ENCODE peak calls at places on chromosome 13, in ten cellular contexts. J, K, M, B, E, A, N, G, R and U are unnamed samples.
A peak's percentile ranks its signal among the peaks of the same experiment; 100 is the strongest.

GRCh38 chr13:21149568-21149967 is 26.8 kb downstream of the SKA3 start:
- DNase-seq in J (no peak), K (no peak), M (no peak), B (no peak), E (no peak), A (peak; percentile 37), N (no peak), G (no peak), R (no peak), U (no peak)

GRCh38 chr13:45627656-45628055 is 12.1 kb upstream of the ERICH6B start:
- DNase-seq in J (no peak), K (no peak), M (no peak), B (no peak), E (no peak), A (no peak), N (no peak), G (no peak), R (no peak), U (no peak)

GRCh38 chr13:78022164-78022877 is 103.7 kb upstream of the EDNRB start:
- DNase-seq in J (peak; percentile 31), K (no peak), M (no peak), B (no peak), E (no peak), A (no peak), N (no peak), G (no peak), R (peak; percentile 69), U (no peak)

GRCh38 chr13:51261610-51262249 is 39.5 kb downstream of the FAM124A start:
- DNase-seq in J (no peak), K (no peak), M (no peak), B (no peak), E (no peak), A (no peak), N (no peak), G (no peak), R (no peak), U (no peak)

GRCh38 chr13:45522571-45522970 is 57.8 kb downstream of the COG3 start:
- DNase-seq in J (peak; percentile 29), K (no peak), M (no peak), B (no peak), E (peak; percentile 90), A (no peak), N (no peak), G (no peak), R (no peak), U (no peak)

GRCh38 chr13:85366759-85367417 is 432.3 kb downstream of the SLITRK6 start:
- DNase-seq in J (no peak), K (no peak), M (no peak), B (no peak), E (peak; percentile 75), A (no peak), N (no peak), G (no peak), R (no peak), U (no peak)

GRCh38 chr13:73394066-73394465 is 335.3 kb downstream of the KLF5 start:
- DNase-seq in J (no peak), K (no peak), M (no peak), B (no peak), E (no peak), A (no peak), N (no peak), G (no peak), R (no peak), U (no peak)

GRCh38 chr13:29507356-29507755 is 88.1 kb downstream of the SLC7A1 start:
- DNase-seq in J (no peak), K (no peak), M (no peak), B (no peak), E (no peak), A (no peak), N (no peak), G (no peak), R (peak; percentile 26), U (no peak)

GRCh38 chr13:40271511-40271910 is 394.9 kb downstream of the FOXO1 start:
- DNase-seq in J (no peak), K (peak; percentile 31), M (no peak), B (peak; percentile 44), E (no peak), A (no peak), N (peak; percentile 43), G (no peak), R (no peak), U (no peak)

GRCh38 chr13:64758520-64758919 is 2471.6 kb downstream of the PCDH9 start:
- DNase-seq in J (no peak), K (no peak), M (no peak), B (no peak), E (peak; percentile 11), A (no peak), N (no peak), G (no peak), R (no peak), U (no peak)

GRCh38 chr13:74219571-74219970 is 85.4 kb upstream of the KLF12 start:
- DNase-seq in J (no peak), K (no peak), M (no peak), B (no peak), E (peak; percentile 16), A (no peak), N (no peak), G (no peak), R (no peak), U (no peak)

GRCh38 chr13:99546878-99547277 is 45.6 kb downstream of the TM9SF2 start:
- DNase-seq in J (no peak), K (no peak), M (no peak), B (no peak), E (no peak), A (no peak), N (no peak), G (no peak), R (no peak), U (no peak)
- H3K4me3 ChIP-seq in J (no peak overlapping the region), K (no peak overlapping the region), M (peak overlapping the region; percentile 28), B (no peak overlapping the region), E (no peak overlapping the region), A (no peak overlapping the region), N (no peak overlapping the region), G (no peak overlapping the region), R (no peak overlapping the region), U (no peak overlapping the region)

GRCh38 chr13:113393572-113394503 is 29.9 kb upstream of the GRTP1 start:
- DNase-seq in J (no peak), K (peak; percentile 84), M (peak; percentile 84), B (peak; percentile 83), E (peak; percentile 95), A (peak; percentile 90), N (peak; percentile 65), G (peak; percentile 80), R (peak; percentile 87), U (peak; percentile 77)

GRCh38 chr13:113397606-113398425 is 33.9 kb upstream of the GRTP1 start:
- DNase-seq in J (no peak), K (no peak), M (no peak), B (no peak), E (no peak), A (peak; percentile 42), N (no peak), G (peak; percentile 70), R (no peak), U (no peak)

GRCh38 chr13:113387396-113387795 is 23.5 kb upstream of the GRTP1 start:
- DNase-seq in J (no peak), K (no peak), M (no peak), B (no peak), E (no peak), A (no peak), N (no peak), G (no peak), R (no peak), U (no peak)

GRCh38 chr13:113390874-113391497 is 27.1 kb upstream of the GRTP1 start:
- DNase-seq in J (no peak), K (no peak), M (no peak), B (no peak), E (no peak), A (no peak), N (no peak), G (peak; percentile 22), R (no peak), U (no peak)

GRCh38 chr13:113393226-113393571 is 29.3 kb upstream of the GRTP1 start:
- DNase-seq in J (no peak), K (no peak), M (no peak), B (no peak), E (no peak), A (no peak), N (no peak), G (peak; percentile 80), R (no peak), U (no peak)
- H3K4me3 ChIP-seq in J (peak overlapping the region; percentile 67), K (peak overlapping the region; percentile 79), M (peak overlapping the region; percentile 93), B (peak overlapping the region; percentile 89), E (peak overlapping the region; percentile 85), A (peak overlapping the region; percentile 43), N (no peak overlapping the region), G (peak overlapping the region; percentile 61), R (peak overlapping the region; percentile 77), U (peak overlapping the region; percentile 42)

GRCh38 chr13:34129422-34129821 is 311.5 kb downstream of the RFC3 start:
- DNase-seq in J (no peak), K (no peak), M (no peak), B (no peak), E (no peak), A (no peak), N (no peak), G (no peak), R (no peak), U (no peak)

GRCh38 chr13:34127523-34127922 is 309.6 kb downstream of the RFC3 start:
- DNase-seq in J (no peak), K (no peak), M (no peak), B (no peak), E (no peak), A (no peak), N (no peak), G (no peak), R (no peak), U (no peak)

GRCh38 chr13:34128661-34129060 is 310.7 kb downstream of the RFC3 start:
- DNase-seq in J (peak; percentile 43), K (no peak), M (no peak), B (no peak), E (peak; percentile 39), A (no peak), N (no peak), G (no peak), R (no peak), U (no peak)

DNA sequence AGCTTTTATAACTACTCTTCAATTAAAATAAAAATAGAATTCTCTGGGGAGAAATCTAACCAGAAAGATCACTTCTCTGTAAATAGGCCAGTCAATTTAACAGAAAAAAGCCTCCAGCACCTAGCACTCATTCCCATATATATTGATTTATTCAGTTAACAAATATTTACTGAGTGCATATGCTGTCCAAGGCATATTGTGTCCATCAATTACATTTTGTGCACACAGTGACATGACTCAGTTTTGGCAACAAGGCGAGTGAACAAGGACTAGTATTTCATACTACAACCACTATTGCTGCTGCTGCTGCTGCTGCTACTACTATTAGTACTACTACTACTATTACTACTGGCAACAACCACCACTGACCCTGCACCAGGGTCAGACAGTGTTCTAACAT is 307.0 kb downstream of the RFC3 start:
- DNase-seq in J (no peak), K (no peak), M (no peak), B (no peak), E (no peak), A (no peak), N (no peak), G (no peak), R (no peak), U (no peak)
- H3K4me3 ChIP-seq in J (no peak overlapping the region), K (no peak overlapping the region), M (no peak overlapping the region), B (no peak overlapping the region), E (no peak overlapping the region), A (no peak overlapping the region), N (no peak overlapping the region), G (no peak overlapping the region), R (no peak overlapping the region), U (no peak overlapping the region)

DNA sequence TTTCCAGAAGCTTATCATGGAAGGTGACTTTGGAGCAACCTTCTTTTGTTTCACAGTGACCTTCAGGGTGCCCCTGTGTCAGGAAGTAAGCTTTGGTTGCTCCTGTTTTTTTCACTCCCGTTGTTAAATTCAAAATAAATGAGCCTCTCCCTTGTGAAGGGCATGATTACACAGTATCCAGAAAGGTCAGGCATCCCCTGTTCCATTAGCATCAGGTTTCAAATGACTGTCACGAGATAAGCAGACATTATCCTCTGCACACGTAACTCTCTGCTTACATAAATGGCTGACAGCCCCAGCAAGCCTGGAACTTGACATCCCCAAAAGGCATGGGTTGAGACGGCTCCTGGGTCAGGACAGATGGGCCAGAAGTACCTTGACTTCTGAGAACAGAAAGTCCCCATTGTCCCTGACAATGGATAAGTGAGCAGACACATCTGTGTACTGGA is 52.0 kb downstream of the RAB20 start:
- DNase-seq in J (no peak), K (no peak), M (no peak), B (no peak), E (peak; percentile 8), A (peak; percentile 50), N (no peak), G (no peak), R (no peak), U (no peak)
- H3K4me3 ChIP-seq in J (no peak overlapping the region), K (no peak overlapping the region), M (no peak overlapping the region), B (no peak overlapping the region), E (no peak overlapping the region), A (no peak overlapping the region), N (no peak overlapping the region), G (no peak overlapping the region), R (no peak overlapping the region), U (no peak overlapping the region)